ENCODE peak calls at places on chromosome 19, in nine cellular contexts. P is Ammon's horn; J is stimulated activated CD4-positive, alpha-beta T cell treated with anti-CD3 and anti-CD28 coated beads, Interleukin-1b, Interleukin-23, amount 100 ng/mL, for 24 hours; U is CD8-positive, alpha-beta memory T cell; S is smooth muscle cell of the brain vasculature; I is T-helper 1 cell; B is Caco-2; W is IMR-90; R is activated naive CD4-positive, alpha-beta T cell. L is an unnamed sample.

GRCh38 chr19:17155251-17155650 is 59.9 kb upstream of the USE1 start:
- DNase-seq in P (no peak), J (no peak), U (no peak), S (no peak), I (no peak), B (no peak), W (no peak), R (no peak), L (no peak)

GRCh38 chr19:16031872-16032200 is 44.5 kb upstream of the TPM4 start:
- DNase-seq in P (no peak), J (no peak), U (no peak), S (no peak), I (no peak), B (no peak), W (no peak), R (no peak), L (no peak)

GRCh38 chr19:51524661-51525264 is 6.7 kb downstream of the SIGLEC6 start:
- DNase-seq in P (no peak), J (no peak), U (no peak), S (no peak), I (no peak), B (no peak), W (no peak), R (no peak), L (no peak)

GRCh38 chr19:2026770-2027169 is 11.3 kb upstream of the BTBD2 start:
- DNase-seq in P (no peak), J (no peak), U (no peak), S (no peak), I (no peak), B (no peak), W (no peak), R (no peak), L (no peak)

GRCh38 chr19:38666662-38667448 is 19.4 kb downstream of the ACTN4 start:
- DNase-seq in P (no peak), J (no peak), U (no peak), S (no peak), I (no peak), B (no peak), W (peak), R (no peak), L (peak)

GRCh38 chr19:36152886-36153525 is 759 bp upstream of the COX7A1 start:
- DNase-seq in P (no peak), J (no peak), U (no peak), S (no peak), I (no peak), B (no peak), W (peak), R (no peak), L (no peak)

GRCh38 chr19:10378124-10378523 is 2.2 kb downstream of the TYK2 start:
- DNase-seq in P (no peak), J (no peak), U (no peak), S (no peak), I (no peak), B (no peak), W (no peak), R (no peak), L (no peak)

GRCh38 chr19:2775556-2776430 is 7.3 kb downstream of the SGTA start:
- DNase-seq in P (peak), J (peak), U (peak), S (no peak), I (peak), B (no peak), W (peak), R (peak), L (no peak)

GRCh38 chr19:43354305-43354627 is 780 bp downstream of the CD177 start:
- DNase-seq in P (no peak), J (no peak), U (no peak), S (no peak), I (no peak), B (no peak), W (no peak), R (no peak), L (no peak)

GRCh38 chr19:58572818-58573657 is at the start of gene MZF1:
- DNase-seq in P (peak), J (peak), U (peak), S (peak), I (peak), B (peak), W (peak), R (no peak), L (peak)

GRCh38 chr19:36041831-36042230 is 9.2 kb upstream of the CLIP3 start:
- DNase-seq in P (no peak), J (no peak), U (no peak), S (no peak), I (no peak), B (peak), W (peak), R (no peak), L (no peak)

GRCh38 chr19:16062789-16063188 is 13.5 kb upstream of the TPM4 start:
- DNase-seq in P (no peak), J (peak), U (peak), S (no peak), I (peak), B (peak), W (no peak), R (peak), L (peak)

GRCh38 chr19:489418-490196 is 6.7 kb upstream of the MADCAM1 start:
- DNase-seq in P (peak), J (no peak), U (no peak), S (no peak), I (no peak), B (peak), W (peak), R (no peak), L (no peak)

GRCh38 chr19:18274776-18275356 is 614 bp upstream of the IQCN start:
- DNase-seq in P (peak), J (no peak), U (no peak), S (no peak), I (no peak), B (peak), W (peak), R (no peak), L (peak)

GRCh38 chr19:48170817-48171347 is 402 bp downstream of the ZSWIM9 start:
- DNase-seq in P (no peak), J (no peak), U (no peak), S (no peak), I (no peak), B (no peak), W (no peak), R (no peak), L (no peak)

GRCh38 chr19:17871878-17872250 is at the start of gene SLC5A5:
- DNase-seq in P (no peak), J (no peak), U (no peak), S (no peak), I (no peak), B (peak), W (no peak), R (no peak), L (no peak)

GRCh38 chr19:49106648-49107135 is 7.5 kb upstream of the LIN7B start:
- DNase-seq in P (peak), J (peak), U (peak), S (no peak), I (peak), B (peak), W (peak), R (peak), L (peak)

GRCh38 chr19:15177269-15178116 is 23.3 kb downstream of the NOTCH3 start:
- DNase-seq in P (peak), J (peak), U (peak), S (no peak), I (peak), B (peak), W (peak), R (peak), L (peak)

GRCh38 chr19:14091086-14091884 is 734 bp upstream of the SAMD1 start:
- DNase-seq in P (peak), J (no peak), U (peak), S (no peak), I (peak), B (peak), W (peak), R (peak), L (peak)

GRCh38 chr19:22052644-22053013 is 345 bp downstream of the ZNF257 start:
- DNase-seq in P (no peak), J (peak), U (no peak), S (no peak), I (no peak), B (no peak), W (no peak), R (peak), L (peak)

GRCh38 chr19:49160450-49161189 is 3.0 kb downstream of the TRPM4 start:
- DNase-seq in P (no peak), J (no peak), U (no peak), S (no peak), I (no peak), B (no peak), W (no peak), R (no peak), L (no peak)

GRCh38 chr19:7355151-7355845 is 6.6 kb downstream of the ARHGEF18 start:
- DNase-seq in P (no peak), J (no peak), U (no peak), S (no peak), I (no peak), B (no peak), W (peak), R (no peak), L (no peak)

GRCh38 chr19:942133-942645 is 16.4 kb downstream of the ARID3A start:
- DNase-seq in P (no peak), J (no peak), U (no peak), S (no peak), I (no peak), B (no peak), W (no peak), R (no peak), L (no peak)

GRCh38 chr19:33348301-33349010 is 25.1 kb upstream of the CEBPG start:
- DNase-seq in P (no peak), J (no peak), U (no peak), S (no peak), I (no peak), B (no peak), W (no peak), R (no peak), L (no peak)

GRCh38 chr19:5436101-5436947 is 18.9 kb upstream of the ZNRF4 start:
- DNase-seq in P (peak), J (no peak), U (no peak), S (no peak), I (no peak), B (peak), W (peak), R (no peak), L (no peak)

GRCh38 chr19:29546583-29547190 is 20.9 kb downstream of the VSTM2B start:
- DNase-seq in P (no peak), J (no peak), U (no peak), S (no peak), I (no peak), B (peak), W (no peak), R (no peak), L (no peak)

GRCh38 chr19:48896191-48896720 is 2.3 kb downstream of the TULP2 start:
- DNase-seq in P (peak), J (no peak), U (peak), S (no peak), I (peak), B (no peak), W (no peak), R (no peak), L (no peak)

GRCh38 chr19:13214036-13214730 is 64.0 kb downstream of the IER2 start:
- DNase-seq in P (no peak), J (no peak), U (no peak), S (no peak), I (no peak), B (no peak), W (no peak), R (no peak), L (no peak)

GRCh38 chr19:49423985-49424303 is 703 bp upstream of the PTH2 start:
- DNase-seq in P (no peak), J (no peak), U (peak), S (no peak), I (no peak), B (no peak), W (no peak), R (no peak), L (no peak)

GRCh38 chr19:54133312-54133956 is 4.1 kb upstream of the CNOT3 start:
- DNase-seq in P (peak), J (no peak), U (no peak), S (no peak), I (no peak), B (no peak), W (no peak), R (no peak), L (no peak)

GRCh38 chr19:51458899-51459592 is 792 bp upstream of the SIGLEC8 start:
- DNase-seq in P (no peak), J (no peak), U (no peak), S (no peak), I (no peak), B (no peak), W (no peak), R (no peak), L (no peak)

GRCh38 chr19:28406237-28406596 is 806.7 kb downstream of the UQCRFS1 start:
- DNase-seq in P (no peak), J (no peak), U (no peak), S (no peak), I (no peak), B (no peak), W (no peak), R (no peak), L (no peak)

GRCh38 chr19:47723573-47723923 is 10.3 kb downstream of the EHD2 start:
- DNase-seq in P (no peak), J (no peak), U (no peak), S (peak), I (no peak), B (peak), W (peak), R (no peak), L (peak)

GRCh38 chr19:3975637-3976087 is 4.8 kb upstream of the DAPK3 start:
- DNase-seq in P (no peak), J (no peak), U (no peak), S (no peak), I (no peak), B (no peak), W (no peak), R (no peak), L (no peak)

GRCh38 chr19:12954150-12954962 is 2.7 kb downstream of the GADD45GIP1 start:
- DNase-seq in P (no peak), J (no peak), U (no peak), S (no peak), I (no peak), B (no peak), W (no peak), R (no peak), L (no peak)